ENCODE peak calls at places on chromosomes 6 and 20, in four cellular contexts. N, I, P and G are unnamed samples.

GRCh38 chr6:123527406-123527805 is 109.3 kb downstream of the TRDN start:
- DNase-seq in N (no peak), I (no peak), P (no peak), G (no peak)

GRCh38 chr6:147905721-147906120 is 397.2 kb downstream of the SAMD5 start:
- DNase-seq in N (no peak), I (no peak), P (peak), G (no peak)

GRCh38 chr6:157335829-157336228 is 12.5 kb upstream of the TMEM242 start:
- DNase-seq in N (peak), I (no peak), P (no peak), G (peak)

GRCh38 chr6:46862381-46862780 is 59.4 kb downstream of the ADGRF5 start:
- DNase-seq in N (no peak), I (no peak), P (no peak), G (no peak)

GRCh38 chr6:144782634-144783033 is 497.5 kb downstream of the UTRN start:
- DNase-seq in N (no peak), I (no peak), P (no peak), G (no peak)

GRCh38 chr20:61789329-61789728 is 276.4 kb downstream of the TAF4 start:
- DNase-seq in N (no peak), I (no peak), P (no peak), G (no peak)

GRCh38 chr6:2817778-2818443 is 23.8 kb downstream of the SERPINB1 start:
- DNase-seq in N (no peak), I (no peak), P (peak), G (no peak)

GRCh38 chr6:166939276-166939816 is 17.0 kb downstream of the RNASET2 start:
- DNase-seq in N (no peak), I (no peak), P (no peak), G (no peak)

GRCh38 chr6:6818078-6818639 is 229.6 kb downstream of the LY86 start:
- DNase-seq in N (no peak), I (no peak), P (no peak), G (no peak)

GRCh38 chr6:149359439-149359838 is 40.6 kb upstream of the SUMO4 start:
- DNase-seq in N (no peak), I (no peak), P (no peak), G (no peak)

GRCh38 chr20:37271421-37271768 is 9.8 kb upstream of the GHRH start:
- DNase-seq in N (no peak), I (no peak), P (no peak), G (no peak)

GRCh38 chr20:19992996-19993908 is 23.9 kb upstream of the NAA20 start:
- DNase-seq in N (peak), I (no peak), P (peak), G (peak)

GRCh38 chr6:33298773-33299236 is at the start of gene RGL2:
- DNase-seq in N (no peak), I (no peak), P (peak), G (no peak)

GRCh38 chr6:136774228-136775041 is 17.8 kb downstream of the MAP3K5 start:
- DNase-seq in N (peak), I (no peak), P (peak), G (no peak)

GRCh38 chr6:162389353-162390085 is 338.0 kb downstream of the PRKN start:
- DNase-seq in N (no peak), I (no peak), P (no peak), G (no peak)

GRCh38 chr6:118735320-118735719 is 83.9 kb upstream of the CEP85L start:
- DNase-seq in N (peak), I (peak), P (no peak), G (peak)

GRCh38 chr6:160940197-160940596 is 51.4 kb upstream of the MAP3K4 start:
- DNase-seq in N (no peak), I (no peak), P (no peak), G (no peak)

DNA sequence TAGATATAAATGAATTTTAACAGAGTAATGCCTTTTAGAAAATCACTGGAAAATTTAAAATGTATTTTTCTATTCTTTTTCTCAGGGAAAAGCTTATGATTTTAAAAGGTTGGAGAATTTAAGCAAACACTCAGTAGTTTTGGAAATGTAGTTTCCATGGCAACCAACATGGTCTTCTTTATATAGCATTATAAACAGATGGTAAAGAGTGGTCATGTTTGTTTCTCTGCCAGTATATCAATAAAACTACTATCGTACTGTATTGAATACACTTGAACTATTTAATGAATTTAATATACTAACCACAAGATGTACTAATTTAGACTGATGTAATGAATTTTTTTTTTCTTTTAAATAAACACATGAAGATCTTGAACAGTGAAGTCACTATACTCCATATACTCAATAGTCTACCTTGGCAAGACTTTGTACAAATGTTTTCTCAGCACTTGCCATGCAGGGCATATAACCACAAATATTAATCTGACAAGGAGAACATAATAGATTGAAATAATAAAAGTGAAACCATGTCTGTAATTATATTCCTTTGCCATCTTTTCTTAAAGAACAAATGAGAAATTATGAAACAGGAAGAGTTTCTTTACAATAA is 105.5 kb downstream of the PDSS2 start:
- DNase-seq in N (no peak), I (no peak), P (peak), G (no peak)
- H4K5ac ChIP-seq in N (no peak), I (no peak), P (no peak), G (no peak)

GRCh38 chr20:22963581-22963980 is 71.5 kb upstream of the SSTR4 start:
- DNase-seq in N (peak), I (no peak), P (no peak), G (no peak)

GRCh38 chr20:22962567-22963439 is 72.3 kb upstream of the SSTR4 start:
- DNase-seq in N (no peak), I (no peak), P (no peak), G (no peak)

DNA sequence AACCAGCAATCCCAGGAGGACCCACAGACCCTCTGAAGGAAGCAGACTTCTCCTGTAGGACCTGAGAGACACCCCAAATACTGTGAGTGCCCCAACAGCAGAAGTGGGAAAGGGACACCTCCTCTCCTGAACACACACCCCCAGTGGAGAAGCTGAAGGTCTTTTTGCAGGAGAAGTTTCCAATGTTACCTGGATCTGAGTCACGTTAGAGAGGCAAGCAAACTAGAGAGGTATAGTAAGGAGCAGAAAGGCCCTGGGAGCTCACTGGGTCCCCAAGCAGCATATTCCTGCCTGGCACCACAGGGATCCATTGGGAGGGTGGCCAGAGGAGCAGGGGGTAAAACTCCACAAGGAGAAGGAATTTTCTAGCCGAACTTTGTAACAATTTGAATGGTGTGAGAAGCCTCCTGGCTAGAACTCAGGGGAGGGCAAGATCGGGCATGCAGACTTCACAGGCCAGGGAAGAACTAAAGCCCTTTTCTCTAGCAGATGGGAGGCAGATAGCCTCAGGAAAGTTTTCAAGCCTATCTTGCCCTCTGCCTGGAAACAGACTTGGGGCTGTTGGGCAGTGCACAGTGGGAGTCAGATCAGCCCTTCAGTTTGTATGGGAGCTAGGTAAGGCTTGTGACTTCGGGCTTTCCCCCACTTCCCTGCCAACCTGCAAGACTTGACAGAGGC is 68.2 kb upstream of the SSTR4 start:
- DNase-seq in N (no peak), I (no peak), P (no peak), G (no peak)
- H4K5ac ChIP-seq in N (no peak), I (no peak), P (no peak), G (no peak)

GRCh38 chr6:37257634-37258404 is at the start of the genes TBC1D22B and TMEM217:
- DNase-seq in N (peak), I (peak), P (peak), G (peak)

GRCh38 chr6:37260063-37260843 is 2.3 kb upstream of the TMEM217 start:
- DNase-seq in N (no peak), I (no peak), P (no peak), G (no peak)

GRCh38 chr6:37258716-37259115 is 772 bp upstream of the TMEM217 start:
- DNase-seq in N (no peak), I (no peak), P (no peak), G (no peak)

GRCh38 chr6:37258405-37258704 is 411 bp upstream of the TMEM217 start:
- DNase-seq in N (no peak), I (no peak), P (no peak), G (no peak)

DNA sequence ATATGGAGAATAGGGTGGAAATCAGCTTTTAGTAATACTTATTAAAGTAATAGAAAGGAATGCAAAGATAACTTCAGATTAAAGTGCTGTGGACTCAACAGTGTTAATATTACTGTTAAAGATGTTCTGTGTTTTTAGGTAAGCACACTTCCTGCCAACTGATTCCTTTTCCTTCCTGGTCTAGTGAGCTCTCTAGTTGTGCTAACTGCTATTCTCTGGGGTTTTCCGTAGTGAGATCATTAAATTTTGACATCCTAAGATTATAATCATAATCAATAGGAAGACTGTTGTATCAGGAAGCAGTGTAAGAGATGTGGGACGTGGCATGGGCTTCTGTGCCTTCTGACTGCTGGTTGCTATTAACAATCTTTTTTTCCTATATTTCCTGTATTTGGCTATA is 1.2 kb upstream of the TMEM217 start:
- DNase-seq in N (no peak), I (no peak), P (peak), G (no peak)
- H4K5ac ChIP-seq in N (no peak), I (no peak), P (no peak), G (no peak)

DNA sequence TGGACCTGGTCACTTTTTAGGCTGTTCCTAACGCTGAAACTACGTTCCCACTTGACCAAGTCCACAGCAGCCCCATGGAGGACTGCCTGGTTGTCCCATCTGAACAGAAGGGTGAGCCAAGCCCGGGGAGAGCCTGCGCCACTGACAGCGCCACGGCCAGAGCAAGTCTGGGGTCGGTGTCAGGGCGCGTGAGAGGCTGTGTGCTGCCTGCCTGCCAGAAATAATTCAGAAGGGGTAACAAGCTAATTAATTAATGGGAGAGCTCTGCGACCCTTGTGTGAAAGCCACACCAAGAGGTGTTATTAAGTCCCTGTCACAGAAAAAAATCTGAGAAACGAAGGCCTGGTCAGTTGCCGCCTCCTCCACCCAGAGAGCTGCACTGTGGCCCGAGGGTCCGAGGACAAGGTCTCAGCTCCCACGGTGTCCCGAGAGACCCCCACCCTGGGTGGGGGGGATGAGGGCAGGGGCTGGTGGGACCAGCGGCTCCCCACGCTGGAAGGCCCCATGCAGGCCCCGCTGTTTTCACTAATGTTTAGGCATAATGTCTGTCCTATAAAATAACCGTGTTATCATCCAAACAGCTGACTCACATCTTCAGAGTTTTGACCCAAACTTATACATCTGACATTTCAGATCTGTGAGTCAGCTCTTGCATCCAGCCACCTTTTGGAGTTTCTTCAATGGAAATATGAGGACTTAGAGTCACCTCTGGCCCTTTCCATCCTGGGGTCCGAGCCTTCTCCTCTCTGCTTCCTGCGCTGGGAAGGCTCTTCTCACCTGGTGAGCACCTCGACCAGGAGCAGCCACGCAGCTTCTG is 58.5 kb downstream of the DLL1 start:
- DNase-seq in N (no peak), I (no peak), P (peak), G (no peak)
- H4K5ac ChIP-seq in N (no peak), I (no peak), P (peak), G (no peak)